ENCODE peak calls at places on chromosomes 7 and 10, in four cellular contexts. One of them, this sample, is unnamed.
A peak's percentile ranks its signal among the peaks of the same experiment; 100 is the strongest.

GRCh38 chr7:66182920-66183319 is 22.2 kb upstream of the TPST1 start:
- DNase-seq in natural killer cell: no peak
- DNase-seq in fibroblast of lung: no peak
- DNase-seq in heart left ventricle: no peak
- DNase-seq in this sample: no peak

GRCh38 chr10:78215645-78216044 is 182.0 kb downstream of the RPS24 start:
- DNase-seq in natural killer cell: no peak
- DNase-seq in fibroblast of lung: peak; percentile 66
- DNase-seq in heart left ventricle: peak; percentile 86
- DNase-seq in this sample: no peak

GRCh38 chr10:44895280-44895679 is 15.9 kb upstream of the TMEM72 start:
- DNase-seq in natural killer cell: no peak
- DNase-seq in fibroblast of lung: no peak
- DNase-seq in heart left ventricle: no peak
- DNase-seq in this sample: no peak

GRCh38 chr7:112076309-112076708 is 129.9 kb downstream of the DOCK4 start:
- DNase-seq in natural killer cell: no peak
- DNase-seq in fibroblast of lung: no peak
- DNase-seq in heart left ventricle: no peak
- DNase-seq in this sample: no peak

GRCh38 chr10:75197906-75198305 is 12.7 kb upstream of the VDAC2 start:
- DNase-seq in natural killer cell: no peak
- DNase-seq in fibroblast of lung: no peak
- DNase-seq in heart left ventricle: no peak
- DNase-seq in this sample: no peak

GRCh38 chr7:30738026-30738915 is 13.7 kb upstream of the INMT start:
- DNase-seq in natural killer cell: no peak
- DNase-seq in fibroblast of lung: no peak
- DNase-seq in heart left ventricle: no peak
- DNase-seq in this sample: no peak

GRCh38 chr7:300048-300447 is 10.1 kb downstream of the FOXL3 start:
- DNase-seq in natural killer cell: no peak
- DNase-seq in fibroblast of lung: no peak
- DNase-seq in heart left ventricle: no peak
- DNase-seq in this sample: no peak

GRCh38 chr10:115572740-115573455 is 479.7 kb downstream of the ATRNL1 start:
- DNase-seq in natural killer cell: no peak
- DNase-seq in fibroblast of lung: no peak
- DNase-seq in heart left ventricle: no peak
- DNase-seq in this sample: no peak

GRCh38 chr10:103736763-103737162 is 118.6 kb downstream of the SH3PXD2A start:
- DNase-seq in natural killer cell: no peak
- DNase-seq in fibroblast of lung: peak; percentile 31
- DNase-seq in heart left ventricle: no peak
- DNase-seq in this sample: no peak

GRCh38 chr7:158017226-158018060 is 570.2 kb downstream of the PTPRN2 start:
- DNase-seq in natural killer cell: no peak
- DNase-seq in fibroblast of lung: no peak
- DNase-seq in heart left ventricle: no peak
- DNase-seq in this sample: no peak

DNA sequence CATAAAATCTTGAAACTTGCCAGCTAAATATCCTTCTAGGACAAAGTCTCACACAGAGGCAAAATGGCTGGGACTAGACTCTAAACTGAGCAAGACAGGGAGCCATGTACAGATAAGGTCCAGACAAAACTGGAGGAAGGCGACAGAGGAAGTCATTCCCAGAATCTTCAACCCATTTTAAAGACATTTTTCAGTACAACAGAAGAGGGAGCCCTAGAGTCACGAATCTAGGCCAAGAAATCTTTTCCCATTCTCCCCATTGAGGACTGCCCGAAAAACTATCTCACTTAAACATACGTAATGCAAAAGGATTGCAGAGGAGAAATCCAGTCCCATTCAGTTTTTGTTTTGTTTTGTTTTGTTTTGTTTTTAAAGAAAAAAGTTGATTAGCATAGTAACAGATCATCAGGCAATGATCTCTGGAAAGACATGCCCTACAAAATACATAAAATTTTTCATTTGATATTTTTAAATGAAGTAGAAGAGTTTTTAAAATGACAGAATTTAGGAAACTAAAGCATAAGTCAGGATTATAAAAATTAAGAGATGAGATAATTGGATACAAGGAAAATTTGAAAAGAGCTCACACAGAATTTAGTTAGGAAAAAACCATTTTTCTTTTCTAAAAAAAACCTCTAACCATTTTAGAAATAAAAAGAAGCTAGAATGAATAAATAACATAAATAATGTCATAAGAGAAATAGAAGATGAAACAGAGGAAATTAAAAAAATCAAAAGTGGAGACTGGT is 16.9 kb upstream of the PRF1 start:
- DNase-seq in natural killer cell: no peak
- DNase-seq in fibroblast of lung: peak; percentile 57
- DNase-seq in heart left ventricle: no peak
- DNase-seq in this sample: no peak
- TF ChIP-seq CTCF in natural killer cell: peak; percentile 61
- TF ChIP-seq CTCF in fibroblast of lung: peak; percentile 36
- TF ChIP-seq CTCF in heart left ventricle: peak; percentile 12
- TF ChIP-seq CTCF in this sample: no peak

DNA sequence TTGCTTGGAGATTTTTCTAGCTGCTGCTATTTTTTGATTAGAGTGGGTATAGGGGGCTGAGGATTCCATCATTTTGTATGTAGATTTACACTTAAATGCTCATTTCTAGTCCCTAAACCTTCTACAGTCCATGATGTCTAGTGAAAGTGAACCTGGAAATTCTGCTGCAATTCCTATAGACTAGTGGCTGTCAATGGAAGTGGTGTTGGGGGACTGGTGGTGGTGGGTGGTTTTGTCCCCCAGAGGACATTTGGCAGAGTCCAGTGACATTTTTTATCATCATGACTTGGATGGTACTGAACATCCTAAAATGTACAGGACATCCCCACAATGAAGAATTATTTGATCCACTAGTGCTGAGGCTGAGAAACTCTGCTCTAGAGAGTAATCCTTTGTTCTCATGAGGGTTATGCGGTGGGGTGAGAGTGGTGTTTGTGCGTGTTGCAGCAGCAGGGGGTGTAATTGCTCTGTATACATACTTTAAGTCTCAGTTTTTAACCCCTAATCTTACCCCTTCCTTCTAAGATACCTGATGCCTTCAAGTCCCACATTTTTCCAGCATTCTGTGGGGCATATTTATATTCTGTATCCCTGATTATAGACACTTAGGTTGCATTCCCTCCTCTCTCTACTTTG is 35.0 kb downstream of the KIF11 start:
- DNase-seq in natural killer cell: no peak
- DNase-seq in fibroblast of lung: no peak
- DNase-seq in heart left ventricle: no peak
- DNase-seq in this sample: no peak
- TF ChIP-seq CTCF in natural killer cell: no peak
- TF ChIP-seq CTCF in fibroblast of lung: no peak
- TF ChIP-seq CTCF in heart left ventricle: no peak
- TF ChIP-seq CTCF in this sample: peak; percentile 33

DNA sequence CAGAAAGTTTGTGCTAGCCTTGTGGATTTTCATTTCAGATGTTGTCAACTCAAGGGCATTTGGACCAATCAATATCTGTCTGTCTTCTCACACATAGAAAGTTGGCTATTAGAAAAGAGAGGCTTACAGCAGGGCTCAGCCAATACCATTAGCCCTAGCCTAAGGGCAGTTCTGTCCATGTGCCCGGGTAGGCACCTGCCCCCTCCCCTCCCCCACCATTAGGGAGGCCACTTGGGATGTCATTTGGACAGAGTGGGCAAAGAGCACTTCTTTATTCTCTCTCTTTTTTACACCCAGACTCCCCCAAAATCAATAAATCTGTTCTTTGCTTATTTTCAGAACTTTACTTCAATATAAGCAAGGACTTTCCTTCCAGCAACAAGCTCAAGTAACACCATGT is 188.5 kb upstream of the MKI67 start:
- DNase-seq in natural killer cell: no peak
- DNase-seq in fibroblast of lung: no peak
- DNase-seq in heart left ventricle: no peak
- DNase-seq in this sample: no peak
- TF ChIP-seq CTCF in natural killer cell: no peak
- TF ChIP-seq CTCF in fibroblast of lung: no peak
- TF ChIP-seq CTCF in heart left ventricle: no peak
- TF ChIP-seq CTCF in this sample: no peak

GRCh38 chr7:18116661-18117060 is 89.0 kb upstream of the PRPS1L1 start:
- DNase-seq in natural killer cell: no peak
- DNase-seq in fibroblast of lung: peak; percentile 55
- DNase-seq in heart left ventricle: no peak
- DNase-seq in this sample: no peak

GRCh38 chr7:18123508-18124239 is 96.0 kb upstream of the PRPS1L1 start:
- DNase-seq in natural killer cell: no peak
- DNase-seq in fibroblast of lung: peak; percentile 19
- DNase-seq in heart left ventricle: no peak
- DNase-seq in this sample: no peak

GRCh38 chr7:18117482-18117881 is 89.8 kb upstream of the PRPS1L1 start:
- DNase-seq in natural killer cell: no peak
- DNase-seq in fibroblast of lung: peak; percentile 94
- DNase-seq in heart left ventricle: no peak
- DNase-seq in this sample: no peak

GRCh38 chr7:18125536-18125935 is 97.9 kb upstream of the PRPS1L1 start:
- DNase-seq in natural killer cell: no peak
- DNase-seq in fibroblast of lung: peak; percentile 33
- DNase-seq in heart left ventricle: no peak
- DNase-seq in this sample: no peak

GRCh38 chr7:18119985-18120384 is 92.3 kb upstream of the PRPS1L1 start:
- DNase-seq in natural killer cell: no peak
- DNase-seq in fibroblast of lung: peak; percentile 11
- DNase-seq in heart left ventricle: no peak
- DNase-seq in this sample: no peak
- TF ChIP-seq CTCF in natural killer cell: no peak
- TF ChIP-seq CTCF in fibroblast of lung: peak; percentile 31
- TF ChIP-seq CTCF in heart left ventricle: peak; percentile 28
- TF ChIP-seq CTCF in this sample: peak; percentile 41